ENCODE peak calls at places on chromosomes 12 and 14, in nine cellular contexts. One of them, this sample, is unnamed.

GRCh38 chr14:54344445-54344844 is 52.4 kb upstream of the CDKN3 start:
- DNase-seq in type B pancreatic cell: no peak
- DNase-seq in anterior cingulate cortex: no peak
- DNase-seq in putamen: no peak
- DNase-seq in fibroblast of lung: no peak
- DNase-seq in kidney tubule cell: no peak
- DNase-seq in HT1080: no peak
- DNase-seq in frontal cortex: no peak
- DNase-seq in GM10248: no peak
- DNase-seq in this sample: peak

GRCh38 chr12:48084066-48084465 is 21.8 kb downstream of the SENP1 start:
- DNase-seq in type B pancreatic cell: no peak
- DNase-seq in anterior cingulate cortex: no peak
- DNase-seq in putamen: peak
- DNase-seq in fibroblast of lung: peak
- DNase-seq in kidney tubule cell: no peak
- DNase-seq in HT1080: no peak
- DNase-seq in frontal cortex: no peak
- DNase-seq in GM10248: no peak
- DNase-seq in this sample: no peak

GRCh38 chr14:104145826-104146642 is 7.6 kb downstream of the KIF26A start:
- DNase-seq in type B pancreatic cell: no peak
- DNase-seq in anterior cingulate cortex: no peak
- DNase-seq in putamen: no peak
- DNase-seq in fibroblast of lung: no peak
- DNase-seq in kidney tubule cell: no peak
- DNase-seq in HT1080: no peak
- DNase-seq in frontal cortex: no peak
- DNase-seq in GM10248: no peak
- DNase-seq in this sample: no peak

GRCh38 chr12:125454786-125455450 is 389.7 kb downstream of the AACS start:
- DNase-seq in type B pancreatic cell: no peak
- DNase-seq in anterior cingulate cortex: no peak
- DNase-seq in putamen: peak
- DNase-seq in fibroblast of lung: no peak
- DNase-seq in kidney tubule cell: no peak
- DNase-seq in HT1080: no peak
- DNase-seq in frontal cortex: no peak
- DNase-seq in GM10248: no peak
- DNase-seq in this sample: no peak

GRCh38 chr14:106564058-106564643 is 1037.8 kb downstream of the TMEM121 start:
- DNase-seq in type B pancreatic cell: no peak
- DNase-seq in anterior cingulate cortex: no peak
- DNase-seq in putamen: no peak
- DNase-seq in fibroblast of lung: no peak
- DNase-seq in kidney tubule cell: peak
- DNase-seq in HT1080: peak
- DNase-seq in frontal cortex: no peak
- DNase-seq in GM10248: peak
- DNase-seq in this sample: peak

GRCh38 chr12:14261861-14262260 is 103.6 kb upstream of the ATF7IP start:
- DNase-seq in type B pancreatic cell: no peak
- DNase-seq in anterior cingulate cortex: no peak
- DNase-seq in putamen: no peak
- DNase-seq in fibroblast of lung: no peak
- DNase-seq in kidney tubule cell: no peak
- DNase-seq in HT1080: no peak
- DNase-seq in frontal cortex: no peak
- DNase-seq in GM10248: no peak
- DNase-seq in this sample: no peak

GRCh38 chr12:15049456-15050153 is 76.8 kb downstream of the PDE6H start:
- DNase-seq in type B pancreatic cell: no peak
- DNase-seq in anterior cingulate cortex: no peak
- DNase-seq in putamen: no peak
- DNase-seq in fibroblast of lung: no peak
- DNase-seq in kidney tubule cell: no peak
- DNase-seq in HT1080: no peak
- DNase-seq in frontal cortex: no peak
- DNase-seq in GM10248: no peak
- DNase-seq in this sample: no peak

GRCh38 chr14:26427059-26427458 is 170.8 kb downstream of the NOVA1 start:
- DNase-seq in type B pancreatic cell: no peak
- DNase-seq in anterior cingulate cortex: no peak
- DNase-seq in putamen: no peak
- DNase-seq in fibroblast of lung: peak
- DNase-seq in kidney tubule cell: peak
- DNase-seq in HT1080: peak
- DNase-seq in frontal cortex: no peak
- DNase-seq in GM10248: no peak
- DNase-seq in this sample: peak

GRCh38 chr12:4118601-4119156 is 154.9 kb upstream of the CCND2 start:
- DNase-seq in type B pancreatic cell: peak
- DNase-seq in anterior cingulate cortex: no peak
- DNase-seq in putamen: no peak
- DNase-seq in fibroblast of lung: no peak
- DNase-seq in kidney tubule cell: no peak
- DNase-seq in HT1080: no peak
- DNase-seq in frontal cortex: no peak
- DNase-seq in GM10248: no peak
- DNase-seq in this sample: no peak

GRCh38 chr12:77494306-77494705 is 336.4 kb upstream of the NAV3 start:
- DNase-seq in type B pancreatic cell: no peak
- DNase-seq in anterior cingulate cortex: no peak
- DNase-seq in putamen: no peak
- DNase-seq in fibroblast of lung: peak
- DNase-seq in kidney tubule cell: no peak
- DNase-seq in HT1080: peak
- DNase-seq in frontal cortex: no peak
- DNase-seq in GM10248: no peak
- DNase-seq in this sample: peak

GRCh38 chr12:79381246-79382208 is 309.2 kb downstream of the PAWR start:
- DNase-seq in type B pancreatic cell: no peak
- DNase-seq in anterior cingulate cortex: no peak
- DNase-seq in putamen: no peak
- DNase-seq in fibroblast of lung: no peak
- DNase-seq in kidney tubule cell: no peak
- DNase-seq in HT1080: no peak
- DNase-seq in frontal cortex: no peak
- DNase-seq in GM10248: no peak
- DNase-seq in this sample: no peak

GRCh38 chr14:105180598-105181528 is at the start of gene NUDT14:
- DNase-seq in type B pancreatic cell: peak
- DNase-seq in anterior cingulate cortex: peak
- DNase-seq in putamen: no peak
- DNase-seq in fibroblast of lung: peak
- DNase-seq in kidney tubule cell: peak
- DNase-seq in HT1080: peak
- DNase-seq in frontal cortex: peak
- DNase-seq in GM10248: peak
- DNase-seq in this sample: peak

GRCh38 chr12:117441751-117442150 is 80.3 kb upstream of the NOS1 start:
- DNase-seq in type B pancreatic cell: no peak
- DNase-seq in anterior cingulate cortex: peak
- DNase-seq in putamen: peak
- DNase-seq in fibroblast of lung: peak
- DNase-seq in kidney tubule cell: peak
- DNase-seq in HT1080: peak
- DNase-seq in frontal cortex: no peak
- DNase-seq in GM10248: no peak
- DNase-seq in this sample: peak

GRCh38 chr12:69024907-69025306 is 91.9 kb upstream of the CPM start:
- DNase-seq in type B pancreatic cell: no peak
- DNase-seq in anterior cingulate cortex: no peak
- DNase-seq in putamen: no peak
- DNase-seq in fibroblast of lung: peak
- DNase-seq in kidney tubule cell: peak
- DNase-seq in HT1080: peak
- DNase-seq in frontal cortex: no peak
- DNase-seq in GM10248: no peak
- DNase-seq in this sample: peak

GRCh38 chr14:93717222-93717967 is 70.9 kb downstream of the PRIMA1 start:
- DNase-seq in type B pancreatic cell: no peak
- DNase-seq in anterior cingulate cortex: no peak
- DNase-seq in putamen: no peak
- DNase-seq in fibroblast of lung: no peak
- DNase-seq in kidney tubule cell: no peak
- DNase-seq in HT1080: no peak
- DNase-seq in frontal cortex: no peak
- DNase-seq in GM10248: no peak
- DNase-seq in this sample: no peak

GRCh38 chr12:48441122-48441521 is 31.2 kb upstream of the ANP32D start:
- DNase-seq in type B pancreatic cell: no peak
- DNase-seq in anterior cingulate cortex: no peak
- DNase-seq in putamen: no peak
- DNase-seq in fibroblast of lung: no peak
- DNase-seq in kidney tubule cell: no peak
- DNase-seq in HT1080: no peak
- DNase-seq in frontal cortex: no peak
- DNase-seq in GM10248: no peak
- DNase-seq in this sample: no peak

GRCh38 chr12:3002636-3003035 is 43.4 kb downstream of the TEAD4 start:
- DNase-seq in type B pancreatic cell: no peak
- DNase-seq in anterior cingulate cortex: no peak
- DNase-seq in putamen: no peak
- DNase-seq in fibroblast of lung: no peak
- DNase-seq in kidney tubule cell: no peak
- DNase-seq in HT1080: no peak
- DNase-seq in frontal cortex: no peak
- DNase-seq in GM10248: no peak
- DNase-seq in this sample: no peak

GRCh38 chr12:57852195-57852594 is 5.7 kb upstream of the CTDSP2 start:
- DNase-seq in type B pancreatic cell: no peak
- DNase-seq in anterior cingulate cortex: peak
- DNase-seq in putamen: no peak
- DNase-seq in fibroblast of lung: no peak
- DNase-seq in kidney tubule cell: no peak
- DNase-seq in HT1080: no peak
- DNase-seq in frontal cortex: no peak
- DNase-seq in GM10248: no peak
- DNase-seq in this sample: no peak

GRCh38 chr12:29710104-29710503 is 73.6 kb downstream of the TMTC1 start:
- DNase-seq in type B pancreatic cell: no peak
- DNase-seq in anterior cingulate cortex: peak
- DNase-seq in putamen: peak
- DNase-seq in fibroblast of lung: peak
- DNase-seq in kidney tubule cell: no peak
- DNase-seq in HT1080: no peak
- DNase-seq in frontal cortex: no peak
- DNase-seq in GM10248: no peak
- DNase-seq in this sample: no peak

GRCh38 chr12:76680940-76681339 is 83.0 kb upstream of the ZDHHC17 start:
- DNase-seq in type B pancreatic cell: no peak
- DNase-seq in anterior cingulate cortex: no peak
- DNase-seq in putamen: no peak
- DNase-seq in fibroblast of lung: peak
- DNase-seq in kidney tubule cell: no peak
- DNase-seq in HT1080: no peak
- DNase-seq in frontal cortex: no peak
- DNase-seq in GM10248: no peak
- DNase-seq in this sample: no peak

GRCh38 chr12:93592641-93593396 is 20.3 kb downstream of the SOCS2 start:
- DNase-seq in type B pancreatic cell: no peak
- DNase-seq in anterior cingulate cortex: no peak
- DNase-seq in putamen: no peak
- DNase-seq in fibroblast of lung: no peak
- DNase-seq in kidney tubule cell: no peak
- DNase-seq in HT1080: no peak
- DNase-seq in frontal cortex: no peak
- DNase-seq in GM10248: no peak
- DNase-seq in this sample: no peak

GRCh38 chr12:104715562-104716182 is 242.4 kb downstream of the SLC41A2 start:
- DNase-seq in type B pancreatic cell: no peak
- DNase-seq in anterior cingulate cortex: no peak
- DNase-seq in putamen: no peak
- DNase-seq in fibroblast of lung: no peak
- DNase-seq in kidney tubule cell: no peak
- DNase-seq in HT1080: no peak
- DNase-seq in frontal cortex: no peak
- DNase-seq in GM10248: no peak
- DNase-seq in this sample: no peak

GRCh38 chr14:72513994-72514659 is 379.8 kb downstream of the DPF3 start:
- DNase-seq in type B pancreatic cell: no peak
- DNase-seq in anterior cingulate cortex: no peak
- DNase-seq in putamen: no peak
- DNase-seq in fibroblast of lung: peak
- DNase-seq in kidney tubule cell: peak
- DNase-seq in HT1080: peak
- DNase-seq in frontal cortex: no peak
- DNase-seq in GM10248: peak
- DNase-seq in this sample: peak

GRCh38 chr12:122366685-122367475 is 55.6 kb downstream of the CLIP1 start:
- DNase-seq in type B pancreatic cell: no peak
- DNase-seq in anterior cingulate cortex: no peak
- DNase-seq in putamen: no peak
- DNase-seq in fibroblast of lung: peak
- DNase-seq in kidney tubule cell: peak
- DNase-seq in HT1080: peak
- DNase-seq in frontal cortex: no peak
- DNase-seq in GM10248: no peak
- DNase-seq in this sample: peak

GRCh38 chr12:117590999-117591398 is 229.6 kb upstream of the NOS1 start:
- DNase-seq in type B pancreatic cell: no peak
- DNase-seq in anterior cingulate cortex: no peak
- DNase-seq in putamen: no peak
- DNase-seq in fibroblast of lung: no peak
- DNase-seq in kidney tubule cell: no peak
- DNase-seq in HT1080: no peak
- DNase-seq in frontal cortex: no peak
- DNase-seq in GM10248: no peak
- DNase-seq in this sample: no peak

GRCh38 chr12:65532162-65532561 is 253.7 kb downstream of the MSRB3 start:
- DNase-seq in type B pancreatic cell: no peak
- DNase-seq in anterior cingulate cortex: no peak
- DNase-seq in putamen: no peak
- DNase-seq in fibroblast of lung: peak
- DNase-seq in kidney tubule cell: peak
- DNase-seq in HT1080: no peak
- DNase-seq in frontal cortex: no peak
- DNase-seq in GM10248: no peak
- DNase-seq in this sample: no peak

GRCh38 chr14:55581011-55581806 is 1.2 kb downstream of the KTN1 start:
- DNase-seq in type B pancreatic cell: peak
- DNase-seq in anterior cingulate cortex: peak
- DNase-seq in putamen: peak
- DNase-seq in fibroblast of lung: peak
- DNase-seq in kidney tubule cell: peak
- DNase-seq in HT1080: peak
- DNase-seq in frontal cortex: no peak
- DNase-seq in GM10248: peak
- DNase-seq in this sample: peak

GRCh38 chr14:86654558-86655184 is 1124.7 kb downstream of the FLRT2 start:
- DNase-seq in type B pancreatic cell: no peak
- DNase-seq in anterior cingulate cortex: no peak
- DNase-seq in putamen: no peak
- DNase-seq in fibroblast of lung: peak
- DNase-seq in kidney tubule cell: peak
- DNase-seq in HT1080: peak
- DNase-seq in frontal cortex: no peak
- DNase-seq in GM10248: no peak
- DNase-seq in this sample: peak

GRCh38 chr12:58502857-58503256 is 417.4 kb downstream of the LRIG3 start:
- DNase-seq in type B pancreatic cell: no peak
- DNase-seq in anterior cingulate cortex: no peak
- DNase-seq in putamen: no peak
- DNase-seq in fibroblast of lung: peak
- DNase-seq in kidney tubule cell: no peak
- DNase-seq in HT1080: no peak
- DNase-seq in frontal cortex: no peak
- DNase-seq in GM10248: no peak
- DNase-seq in this sample: no peak

GRCh38 chr12:57545809-57546437 is 1.1 kb downstream of the DCTN2 start:
- DNase-seq in type B pancreatic cell: no peak
- DNase-seq in anterior cingulate cortex: no peak
- DNase-seq in putamen: no peak
- DNase-seq in fibroblast of lung: no peak
- DNase-seq in kidney tubule cell: peak
- DNase-seq in HT1080: peak
- DNase-seq in frontal cortex: no peak
- DNase-seq in GM10248: no peak
- DNase-seq in this sample: peak

GRCh38 chr12:106080786-106081185 is 58.0 kb downstream of the NUAK1 start:
- DNase-seq in type B pancreatic cell: no peak
- DNase-seq in anterior cingulate cortex: no peak
- DNase-seq in putamen: no peak
- DNase-seq in fibroblast of lung: no peak
- DNase-seq in kidney tubule cell: no peak
- DNase-seq in HT1080: no peak
- DNase-seq in frontal cortex: no peak
- DNase-seq in GM10248: no peak
- DNase-seq in this sample: no peak